ENCODE peak calls at places on chromosomes 7 and 10, in seven cellular contexts. O, P, G, E, L, H and M are unnamed samples. For H3K27me3, the result is how much of the 10 kb centered on the place peaks cover.

GRCh38 chr10:117134084-117135025 is 3.7 kb downstream of the VAX1 start:
- DNase-seq in H (no peak), E (no peak), O (no peak), L (no peak), G (no peak), P (no peak), M (no peak)

GRCh38 chr10:25725917-25726716 is 207.9 kb upstream of the MYO3A start:
- DNase-seq in P (no peak), L (peak), O (no peak), H (no peak), G (no peak), E (no peak), M (peak)

GRCh38 chr10:24237801-24238390 is 29.0 kb downstream of the KIAA1217 start:
- DNase-seq in P (no peak), H (no peak), G (no peak), E (no peak), L (no peak), O (no peak), M (no peak)

GRCh38 chr10:75654777-75655176 is 223.4 kb downstream of the LRMDA start:
- DNase-seq in P (no peak), O (no peak), G (no peak), H (no peak), L (no peak), E (no peak), M (no peak)

GRCh38 chr7:94547128-94547527 is 37.5 kb downstream of the CASD1 start:
- DNase-seq in O (no peak), E (no peak), G (no peak), P (no peak), H (no peak), L (no peak), M (no peak)

GRCh38 chr10:12130237-12130872 is 878 bp downstream of the SEC61A2 start:
- DNase-seq in E (no peak), G (no peak), O (no peak), P (no peak), L (peak), H (no peak), M (no peak)

GRCh38 chr7:81031243-81031642 is 112.4 kb upstream of the SEMA3C start:
- DNase-seq in H (no peak), G (no peak), L (no peak), E (no peak), O (no peak), P (no peak), M (no peak)

GRCh38 chr10:101938316-101939272 is 95.0 kb upstream of the KCNIP2 start:
- DNase-seq in O (no peak), H (no peak), L (peak), E (no peak), P (no peak), G (no peak), M (no peak)

GRCh38 chr10:63520463-63521388 is 475 bp upstream of the REEP3 start:
- DNase-seq in G (peak), P (peak), L (peak), O (peak), H (peak), E (peak), M (peak)

GRCh38 chr10:77604941-77605351 is 32.7 kb downstream of the KCNMA1 start:
- DNase-seq in L (no peak), O (no peak), G (no peak), P (no peak), E (no peak), H (no peak), M (no peak)

GRCh38 chr10:90031776-90032175 is 330.4 kb downstream of the KIF20B start:
- DNase-seq in H (no peak), O (no peak), G (no peak), P (no peak), E (no peak), L (no peak), M (no peak)

GRCh38 chr7:130143986-130144618 is 61.1 kb downstream of the TMEM209 start:
- DNase-seq in O (no peak), L (no peak), G (no peak), H (no peak), P (no peak), E (no peak), M (no peak)

GRCh38 chr10:77415311-77415960 is 222.2 kb downstream of the KCNMA1 start:
- DNase-seq in O (no peak), P (no peak), L (no peak), G (no peak), E (no peak), H (no peak), M (no peak)

GRCh38 chr7:81244213-81244612 is 325.4 kb upstream of the SEMA3C start:
- DNase-seq in L (no peak), E (no peak), P (no peak), H (no peak), O (no peak), G (no peak), M (no peak)

GRCh38 chr7:31343516-31344305 is 3.2 kb upstream of the NEUROD6 start:
- DNase-seq in L (no peak), O (no peak), G (no peak), H (no peak), E (no peak), P (no peak), M (no peak)

GRCh38 chr10:119522747-119523426 is 19.6 kb downstream of the RGS10 start:
- DNase-seq in P (no peak), G (no peak), E (peak), H (no peak), L (no peak), O (no peak), M (no peak)

GRCh38 chr10:99432881-99433280 is 2.5 kb upstream of the GOT1 start:
- DNase-seq in P (no peak), H (no peak), L (no peak), G (no peak), O (no peak), E (no peak), M (no peak)

GRCh38 chr10:72659694-72660093 is 32.2 kb upstream of the MCU start:
- DNase-seq in E (no peak), P (no peak), L (no peak), G (no peak), O (no peak), H (no peak), M (no peak)

GRCh38 chr10:125472037-125472607 is 210.8 kb downstream of the TEX36 start:
- DNase-seq in P (no peak), G (no peak), H (no peak), O (no peak), L (no peak), E (no peak), M (no peak)
- H3K27me3 ChIP-seq in P (under half), G (under half), H (under half), O (under half), L (under half), E (under half), M (under half)

GRCh38 chr10:11057018-11057417 is 39.3 kb downstream of the CELF2 start:
- DNase-seq in L (no peak), P (no peak), E (no peak), O (no peak), G (no peak), H (no peak), M (no peak)
- H3K27me3 ChIP-seq in L (under half), P (under half), E (under half), O (under half), G (under half), H (under half), M (under half)

GRCh38 chr10:70917635-70918034 is 29.3 kb upstream of the PCBD1 start:
- DNase-seq in L (no peak), P (peak), G (no peak), E (peak), H (no peak), O (peak), M (no peak)
- H3K27me3 ChIP-seq in L (half or more), P (under half), G (under half), E (under half), H (under half), O (under half), M (under half)

GRCh38 chr7:1300206-1300605 is 67.5 kb downstream of the UNCX start:
- DNase-seq in E (no peak), O (no peak), H (no peak), L (no peak), P (peak), G (no peak), M (no peak)

GRCh38 chr7:1302936-1303335 is 70.3 kb downstream of the UNCX start:
- DNase-seq in H (no peak), G (no peak), L (no peak), E (no peak), O (no peak), P (peak), M (no peak)

GRCh38 chr7:1300636-1301035 is 68.0 kb downstream of the UNCX start:
- DNase-seq in L (no peak), P (peak), O (no peak), H (no peak), G (no peak), E (no peak), M (no peak)

GRCh38 chr7:1301054-1301811 is 68.6 kb downstream of the UNCX start:
- DNase-seq in O (peak), E (no peak), P (peak), G (no peak), H (no peak), L (no peak), M (no peak)

GRCh38 chr7:1301812-1302310 is 69.2 kb downstream of the UNCX start:
- DNase-seq in G (no peak), E (no peak), H (no peak), O (peak), P (peak), L (no peak), M (no peak)
- H3K27me3 ChIP-seq in G (under half), E (under half), H (half or more), O (half or more), P (under half), L (under half), M (under half)

GRCh38 chr7:155324918-155325235 is 27.2 kb downstream of the INSIG1 start:
- DNase-seq in L (no peak), O (no peak), E (no peak), P (no peak), H (no peak), G (no peak), M (no peak)

GRCh38 chr7:155327590-155328320 is 30.1 kb downstream of the INSIG1 start:
- DNase-seq in H (no peak), E (no peak), L (no peak), O (no peak), G (no peak), P (no peak), M (no peak)

GRCh38 chr7:155326385-155326784 is 28.7 kb downstream of the INSIG1 start:
- DNase-seq in P (no peak), L (no peak), O (no peak), H (no peak), E (no peak), G (no peak), M (no peak)

GRCh38 chr7:155333346-155334234 is 35.9 kb downstream of the INSIG1 start:
- DNase-seq in G (no peak), E (no peak), P (no peak), H (no peak), L (no peak), O (no peak), M (no peak)

GRCh38 chr7:155329225-155329624 is 31.5 kb downstream of the INSIG1 start:
- DNase-seq in O (no peak), P (no peak), E (no peak), H (no peak), L (no peak), G (no peak), M (no peak)
- H3K27me3 ChIP-seq in O (under half), P (under half), E (under half), H (under half), L (under half), G (under half), M (under half)